ENCODE peak calls at places on chromosomes 3 and 15, in five cellular contexts. Q, Z, G, R and S are unnamed samples.

GRCh38 chr3:123194552-123194951 is 7.2 kb upstream of the SEC22A start:
- DNase-seq in R (no peak), Z (no peak), G (peak; percentile 28), Q (no peak), S (no peak)

GRCh38 chr3:101870138-101870537 is 20.8 kb downstream of the NFKBIZ start:
- DNase-seq in G (no peak), R (no peak), Z (no peak), Q (no peak), S (no peak)

GRCh38 chr15:75606711-75607684 is 18.5 kb downstream of the SNUPN start:
- DNase-seq in Z (no peak), G (no peak), R (peak; percentile 68), Q (no peak), S (no peak)

GRCh38 chr3:149363053-149363452 is 14.4 kb downstream of the TM4SF1 start:
- DNase-seq in Z (no peak), R (no peak), G (no peak), Q (no peak), S (no peak)

GRCh38 chr15:90348456-90348855 is 3.6 kb upstream of the ZNF774 start:
- DNase-seq in Z (no peak), G (no peak), Q (no peak), R (no peak), S (no peak)

GRCh38 chr3:29420106-29420505 is 139.2 kb downstream of the RBMS3 start:
- DNase-seq in R (no peak), G (no peak), Z (no peak), Q (no peak), S (no peak)

GRCh38 chr3:116444819-116445290 is 432 bp downstream of the LSAMP start:
- DNase-seq in Z (no peak), Q (no peak), G (no peak), R (no peak), S (no peak)

GRCh38 chr3:9669720-9670432 is 20.6 kb downstream of the MTMR14 start:
- DNase-seq in Q (no peak), G (no peak), Z (no peak), R (no peak), S (no peak)

GRCh38 chr3:52529376-52530333 is 4.0 kb downstream of the NT5DC2 start:
- DNase-seq in Q (no peak), Z (no peak), G (peak; percentile 3), R (no peak), S (no peak)

GRCh38 chr3:172201990-172202318 is 162.6 kb downstream of the FNDC3B start:
- DNase-seq in Z (no peak), Q (no peak), G (no peak), R (peak; percentile 55), S (no peak)

GRCh38 chr3:66490214-66490613 is 10.6 kb downstream of the LRIG1 start:
- DNase-seq in Z (no peak), R (no peak), G (no peak), Q (no peak), S (no peak)

GRCh38 chr3:24012589-24013257 is 67.6 kb downstream of the NR1D2 start:
- DNase-seq in Q (no peak), R (no peak), G (no peak), Z (no peak), S (no peak)

GRCh38 chr15:42136513-42136912 is 19.9 kb downstream of the PLA2G4F start:
- DNase-seq in Z (no peak), R (no peak), Q (no peak), G (no peak), S (no peak)

GRCh38 chr3:94179059-94179458 is 116.2 kb downstream of the NSUN3 start:
- DNase-seq in Z (no peak), Q (no peak), R (no peak), G (no peak), S (no peak)

GRCh38 chr15:80841537-80841936 is 62.4 kb downstream of the CEMIP start:
- DNase-seq in G (no peak), Z (no peak), Q (no peak), R (no peak), S (no peak)

GRCh38 chr15:79431636-79432344 is at the start of gene MINAR1:
- DNase-seq in R (no peak), G (peak; percentile 27), Q (no peak), Z (peak; percentile 50), S (peak; percentile 29)

GRCh38 chr3:196502775-196503181 is 790 bp downstream of the RNF168 start:
- DNase-seq in R (peak; percentile 79), Q (no peak), Z (peak; percentile 47), G (peak; percentile 59), S (no peak)

GRCh38 chr3:72115307-72115706 is 330.4 kb upstream of the PROK2 start:
- DNase-seq in Q (no peak), Z (no peak), R (no peak), G (no peak), S (no peak)

GRCh38 chr15:74055804-74056203 is 26.5 kb downstream of the GOLGA6A start:
- DNase-seq in Q (no peak), R (no peak), Z (no peak), G (no peak), S (no peak)

GRCh38 chr3:130688015-130688414 is 58.6 kb downstream of the PIK3R4 start:
- DNase-seq in Q (no peak), R (no peak), Z (no peak), G (no peak), S (no peak)

GRCh38 chr3:75249005-75249404 is 415.1 kb upstream of the FRG2C start:
- DNase-seq in G (no peak), Q (no peak), Z (no peak), R (peak; percentile 80), S (no peak)

GRCh38 chr3:116020495-116020894 is 397.2 kb downstream of the GAP43 start:
- DNase-seq in Q (no peak), G (no peak), R (peak; percentile 93), Z (no peak), S (no peak)

GRCh38 chr3:75272708-75273107 is 391.4 kb upstream of the FRG2C start:
- DNase-seq in R (no peak), Z (no peak), G (no peak), Q (no peak), S (no peak)

GRCh38 chr15:76576526-76577279 is 240.1 kb downstream of the ISL2 start:
- DNase-seq in Z (no peak), G (peak; percentile 82), Q (no peak), R (no peak), S (no peak)

GRCh38 chr3:183548262-183548769 is 7.2 kb downstream of the KLHL6 start:
- DNase-seq in R (no peak), G (no peak), Q (no peak), Z (no peak), S (no peak)

GRCh38 chr3:129399145-129399894 is 29.1 kb downstream of the EFCAB12 start:
- DNase-seq in R (peak; percentile 95), Z (peak; percentile 86), Q (peak; percentile 76), G (peak; percentile 82), S (peak; percentile 84)

GRCh38 chr3:124315215-124316033 is 323.5 kb upstream of the ROPN1 start:
- DNase-seq in Q (no peak), R (no peak), Z (no peak), G (no peak), S (no peak)

GRCh38 chr3:12046406-12046805 is 42.2 kb downstream of the SYN2 start:
- DNase-seq in Z (no peak), Q (no peak), R (no peak), G (no peak), S (no peak)

GRCh38 chr3:11944052-11944673 is 60.0 kb upstream of the SYN2 start:
- DNase-seq in R (no peak), Z (no peak), Q (no peak), G (peak; percentile 8), S (no peak)

GRCh38 chr3:126749547-126749875 is 45.5 kb downstream of the CHCHD6 start:
- DNase-seq in Z (no peak), R (no peak), G (no peak), Q (no peak), S (no peak)

GRCh38 chr15:89052474-89052873 is 35.8 kb upstream of the ABHD2 start:
- DNase-seq in Q (no peak), G (no peak), R (peak; percentile 95), Z (no peak), S (no peak)

GRCh38 chr3:128068156-128068620 is 16.0 kb downstream of the SEC61A1 start:
- DNase-seq in G (no peak), Z (peak; percentile 61), R (peak; percentile 34), Q (no peak), S (peak; percentile 51)

GRCh38 chr3:57755368-57756021 is 614 bp upstream of the SLMAP start:
- DNase-seq in R (peak; percentile 29), Z (peak; percentile 72), G (peak; percentile 56), Q (peak; percentile 50), S (peak; percentile 68)

GRCh38 chr3:38655708-38656300 is 6.3 kb upstream of the SCN5A start:
- DNase-seq in R (peak; percentile 30), Z (peak; percentile 43), Q (no peak), G (no peak), S (peak; percentile 31)

GRCh38 chr15:67067161-67067853 is 1.9 kb downstream of the SMAD3 start:
- DNase-seq in G (peak; percentile 46), Z (no peak), Q (no peak), R (no peak), S (no peak)

GRCh38 chr3:117790256-117790987 is 1080.8 kb downstream of the TUSC7 start:
- DNase-seq in Z (no peak), R (no peak), G (no peak), Q (no peak), S (no peak)

GRCh38 chr3:36380171-36381031 is at the start of gene STAC:
- DNase-seq in G (no peak), Z (peak; percentile 17), Q (no peak), R (peak; percentile 8), S (no peak)